ENCODE peak calls at places on chromosome 7, in seven cellular contexts. E, Q, O, C, K, R and Y are unnamed samples.

GRCh38 chr7:3461923-3462322 is 160.9 kb downstream of the SDK1 start:
- DNase-seq in E (no peak), Q (no peak), O (no peak), C (no peak), K (no peak), R (no peak), Y (no peak)

GRCh38 chr7:47940482-47941001 is 7.7 kb downstream of the PKD1L1 start:
- DNase-seq in E (no peak), Q (no peak), O (no peak), C (no peak), K (no peak), R (peak; percentile 73), Y (no peak)

GRCh38 chr7:15555385-15555859 is 6.4 kb downstream of the AGMO start:
- DNase-seq in E (no peak), Q (no peak), O (no peak), C (no peak), K (peak; percentile 91), R (no peak), Y (no peak)

GRCh38 chr7:139153832-139154231 is 44.3 kb upstream of the ZC3HAV1 start:
- DNase-seq in E (no peak), Q (peak; percentile 75), O (no peak), C (peak; percentile 28), K (peak; percentile 83), R (no peak), Y (peak; percentile 37)

GRCh38 chr7:15709978-15710377 is 23.5 kb upstream of the MEOX2 start:
- DNase-seq in E (no peak), Q (no peak), O (no peak), C (no peak), K (peak; percentile 68), R (no peak), Y (no peak)

GRCh38 chr7:127708201-127708600 is 56.2 kb downstream of the SND1 start:
- DNase-seq in E (no peak), Q (no peak), O (no peak), C (no peak), K (no peak), R (no peak), Y (no peak)

GRCh38 chr7:4282434-4283223 is 399.5 kb upstream of the FOXK1 start:
- DNase-seq in E (no peak), Q (peak; percentile 10), O (no peak), C (peak; percentile 12), K (peak; percentile 19), R (no peak), Y (peak; percentile 95)

GRCh38 chr7:22860337-22860736 is 37.7 kb upstream of the TOMM7 start:
- DNase-seq in E (no peak), Q (peak; percentile 70), O (no peak), C (no peak), K (no peak), R (no peak), Y (no peak)

GRCh38 chr7:135389971-135390370 is 119.9 kb downstream of the CNOT4 start:
- DNase-seq in E (no peak), Q (no peak), O (no peak), C (no peak), K (no peak), R (no peak), Y (no peak)

GRCh38 chr7:41628926-41629325 is 74.0 kb downstream of the INHBA start:
- DNase-seq in E (no peak), Q (no peak), O (no peak), C (peak; percentile 5), K (peak; percentile 67), R (no peak), Y (peak; percentile 8)

GRCh38 chr7:64314493-64315020 is 796 bp downstream of the ZNF736 start:
- DNase-seq in E (no peak), Q (no peak), O (no peak), C (no peak), K (no peak), R (no peak), Y (no peak)

GRCh38 chr7:130829415-130829814 is 95.4 kb upstream of the KLF14 start:
- DNase-seq in E (no peak), Q (no peak), O (no peak), C (no peak), K (no peak), R (no peak), Y (no peak)
- TF ChIP-seq CTCF in E (no peak), Q (no peak), O (no peak), C (no peak), K (no peak), R (no peak), Y (no peak)

DNA sequence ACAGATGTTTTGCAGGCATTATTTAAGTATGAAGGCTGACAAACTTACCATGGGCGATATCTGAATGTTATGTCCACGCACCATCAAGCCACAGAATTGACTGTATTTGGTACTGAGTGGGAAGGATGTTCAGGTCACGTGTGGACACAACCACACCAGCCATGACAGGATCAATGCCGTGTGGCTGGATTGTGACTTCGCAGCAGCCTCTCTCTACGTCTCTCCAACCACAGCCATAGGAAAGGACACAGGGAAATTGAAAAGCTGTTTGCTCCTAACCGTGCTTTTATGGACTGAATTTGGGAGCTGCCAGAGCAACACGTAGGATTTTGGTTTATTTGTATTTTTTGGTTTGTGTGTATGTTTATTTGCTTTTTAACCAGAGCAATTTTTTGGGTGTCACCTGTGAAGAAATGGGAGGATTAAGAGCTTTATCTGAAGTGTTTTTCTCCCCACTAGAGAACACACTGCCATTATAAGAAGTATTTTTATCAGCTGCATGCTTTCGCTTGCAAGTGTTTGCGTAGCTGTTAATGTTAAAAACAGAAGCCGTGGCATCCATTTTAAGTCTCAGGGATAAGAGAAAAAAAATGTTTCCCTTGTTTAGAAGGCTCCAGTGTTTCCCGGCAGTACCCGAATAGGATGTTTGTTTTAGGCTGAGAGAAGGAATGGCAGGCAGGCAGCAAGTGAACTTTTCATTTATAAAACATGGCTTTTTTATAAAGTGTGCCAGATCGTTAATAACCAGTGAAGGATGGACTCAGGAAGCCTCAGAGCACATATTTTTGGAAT is 401.1 kb upstream of the NFE2L3 start:
- DNase-seq in E (no peak), Q (no peak), O (no peak), C (no peak), K (no peak), R (no peak), Y (no peak)
- TF ChIP-seq CTCF in E (no peak), Q (no peak), O (no peak), C (no peak), K (no peak), R (no peak), Y (no peak)

DNA sequence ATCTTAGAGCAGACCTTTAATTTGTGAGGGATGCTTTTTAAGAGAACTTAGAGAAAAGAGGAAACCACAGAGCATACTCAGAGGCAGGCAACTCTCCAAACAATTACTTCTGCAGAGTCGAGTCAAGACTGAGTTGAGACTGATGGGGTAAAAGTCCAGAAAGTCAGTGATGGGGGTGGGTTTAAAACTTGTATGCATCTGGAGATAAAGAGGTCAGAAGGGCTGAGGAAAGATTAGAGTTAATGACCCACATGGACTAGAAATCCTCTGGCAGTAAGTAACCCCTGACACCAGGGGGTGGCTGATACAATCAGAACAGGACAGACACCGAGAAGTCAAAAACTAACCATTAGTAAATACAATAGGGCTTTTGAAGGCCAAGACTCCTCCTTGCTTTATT is 42.4 kb upstream of the SEPTIN7 start:
- DNase-seq in E (no peak), Q (no peak), O (peak; percentile 15), C (no peak), K (no peak), R (no peak), Y (no peak)
- TF ChIP-seq CTCF in E (no peak), Q (peak; percentile 6), O (no peak), C (no peak), K (no peak), R (no peak), Y (no peak)

GRCh38 chr7:43211276-43211675 is 98.8 kb downstream of the HECW1 start:
- DNase-seq in E (no peak), Q (no peak), O (peak; percentile 30), C (no peak), K (peak; percentile 5), R (no peak), Y (peak; percentile 16)
- TF ChIP-seq CTCF in E (no peak), Q (peak; percentile 59), O (no peak), C (peak; percentile 40), K (peak; percentile 21), R (no peak), Y (no peak)

GRCh38 chr7:140689199-140690152 is 7.0 kb upstream of the NDUFB2 start:
- DNase-seq in E (no peak), Q (no peak), O (no peak), C (no peak), K (no peak), R (peak; percentile 75), Y (no peak)
- TF ChIP-seq CTCF in E (no peak), Q (no peak), O (no peak), C (no peak), K (no peak), R (no peak), Y (no peak)

DNA sequence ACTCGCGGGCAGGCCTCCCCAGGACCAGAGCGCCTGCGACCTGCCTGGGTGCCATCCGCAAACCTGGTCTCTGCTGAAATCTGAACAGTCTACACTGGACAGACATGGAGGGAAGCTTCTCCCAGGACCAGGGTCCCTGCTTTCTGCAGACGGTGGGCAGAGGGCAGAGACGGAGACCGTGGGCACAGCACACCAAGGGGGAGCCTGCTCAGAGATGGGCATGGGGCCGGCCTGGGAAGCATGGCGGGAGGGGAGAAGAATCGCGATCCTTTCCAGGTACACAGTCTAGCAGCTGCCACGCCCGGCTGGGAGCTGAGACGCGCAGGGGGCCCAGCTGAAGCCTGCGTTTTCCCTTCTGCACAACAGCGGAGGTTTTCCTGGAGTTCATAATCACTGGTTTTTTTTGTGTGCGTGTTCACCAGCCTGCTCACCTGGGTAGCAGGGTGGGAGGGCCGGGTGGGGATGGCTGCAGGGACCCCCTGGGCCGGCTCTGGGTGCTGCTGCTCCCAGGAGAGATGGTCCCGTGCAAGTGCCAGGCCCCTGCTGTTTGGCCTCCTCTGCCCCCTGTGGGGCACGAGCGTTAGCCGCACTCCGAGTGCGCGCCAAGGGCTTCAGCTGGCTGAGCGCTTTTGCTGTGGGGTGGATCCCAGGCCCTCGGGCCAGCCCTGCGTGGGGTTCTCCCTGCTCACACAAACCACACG is 448.8 kb downstream of the DNAJB6 start:
- DNase-seq in E (no peak), Q (no peak), O (no peak), C (no peak), K (no peak), R (no peak), Y (no peak)
- TF ChIP-seq CTCF in E (no peak), Q (no peak), O (no peak), C (no peak), K (no peak), R (no peak), Y (no peak)

DNA sequence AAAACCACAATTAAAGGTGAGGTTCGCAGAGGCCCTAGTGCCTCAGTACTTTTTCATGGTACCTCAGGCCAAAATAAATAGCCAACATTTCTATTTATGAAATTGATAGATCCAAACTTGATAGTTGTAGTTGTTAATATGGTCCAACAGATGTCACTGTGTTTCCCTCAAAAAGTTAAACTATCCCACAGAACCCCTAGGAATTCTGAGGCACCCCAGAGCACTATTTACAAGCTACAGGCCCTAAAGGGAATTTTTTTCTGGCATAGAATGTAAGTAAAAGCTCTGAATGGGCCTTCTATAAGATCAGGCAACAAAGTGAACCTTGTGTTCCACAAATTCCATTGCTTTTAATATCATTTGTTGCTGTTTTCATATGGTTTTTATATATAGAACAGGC is 3.8 kb upstream of the ARL4A start:
- DNase-seq in E (no peak), Q (no peak), O (no peak), C (no peak), K (peak; percentile 30), R (no peak), Y (no peak)
- TF ChIP-seq CTCF in E (no peak), Q (peak; percentile 34), O (peak; percentile 51), C (peak; percentile 14), K (peak; percentile 22), R (peak; percentile 66), Y (peak; percentile 48)

GRCh38 chr7:155237730-155238129 is 59.9 kb upstream of the INSIG1 start:
- DNase-seq in E (no peak), Q (no peak), O (no peak), C (no peak), K (no peak), R (no peak), Y (no peak)
- TF ChIP-seq CTCF in E (no peak), Q (no peak), O (no peak), C (no peak), K (no peak), R (no peak), Y (no peak)